ENCODE peak calls at places on chromosome 14, in six cellular contexts. J is OCI-M1; Z is sciatic nerve; G is iPS-NIHi11; Q is stimulated activated CD4-positive, alpha-beta T cell treated with anti-CD3 and anti-CD28 coated beads, Interleukin-4, amount 100 ng/mL, for 4 hours; R is fibroblast of lung. U is an unnamed sample.

GRCh38 chr14:32453857-32454810 is 125.0 kb downstream of the AKAP6 start:
- DNase-seq in J (no peak), Z (no peak), G (no peak), Q (no peak), R (no peak), U (no peak)

GRCh38 chr14:52998376-52999010 is 47.6 kb upstream of the FERMT2 start:
- DNase-seq in J (no peak), Z (no peak), G (no peak), Q (no peak), R (peak; percentile 96), U (no peak)

GRCh38 chr14:65792208-65792905 is 379.8 kb downstream of the FUT8 start:
- DNase-seq in J (no peak), Z (no peak), G (no peak), Q (no peak), R (no peak), U (no peak)

GRCh38 chr14:60097974-60098373 is 6.3 kb downstream of the PCNX4 start:
- DNase-seq in J (no peak), Z (no peak), G (no peak), Q (no peak), R (no peak), U (no peak)

GRCh38 chr14:67943947-67944346 is 124.4 kb downstream of the RAD51B start:
- DNase-seq in J (peak; percentile 85), Z (peak; percentile 79), G (peak; percentile 60), Q (peak; percentile 16), R (peak; percentile 92), U (no peak)

GRCh38 chr14:67970923-67971322 is 151.3 kb downstream of the RAD51B start:
- DNase-seq in J (no peak), Z (no peak), G (no peak), Q (no peak), R (no peak), U (no peak)

GRCh38 chr14:104778694-104779331 is 16.7 kb downstream of the AKT1 start:
- DNase-seq in J (no peak), Z (no peak), G (no peak), Q (no peak), R (no peak), U (no peak)

GRCh38 chr14:69712217-69712565 is 54.8 kb upstream of the SRSF5 start:
- DNase-seq in J (no peak), Z (peak; percentile 59), G (no peak), Q (no peak), R (no peak), U (no peak)

GRCh38 chr14:101119830-101120571 is 216.5 kb upstream of the RTL1 start:
- DNase-seq in J (no peak), Z (peak; percentile 57), G (peak; percentile 47), Q (no peak), R (no peak), U (no peak)

GRCh38 chr14:60304509-60304908 is 55.5 kb downstream of the PPM1A start:
- DNase-seq in J (no peak), Z (no peak), G (no peak), Q (no peak), R (no peak), U (no peak)

GRCh38 chr14:35114036-35114435 is 7.8 kb downstream of the PPP2R3C start:
- DNase-seq in J (no peak), Z (no peak), G (no peak), Q (no peak), R (peak; percentile 66), U (no peak)

GRCh38 chr14:100417466-100417865 is 94.3 kb downstream of the SLC25A47 start:
- DNase-seq in J (peak; percentile 16), Z (peak; percentile 61), G (peak; percentile 83), Q (no peak), R (peak; percentile 92), U (no peak)

GRCh38 chr14:86779416-86779815 is 1213.6 kb downstream of the GALC start:
- DNase-seq in J (no peak), Z (no peak), G (no peak), Q (no peak), R (peak; percentile 35), U (no peak)

GRCh38 chr14:104883681-104884361 is 18.8 kb downstream of the CEP170B start:
- DNase-seq in J (no peak), Z (no peak), G (peak; percentile 21), Q (no peak), R (no peak), U (no peak)

GRCh38 chr14:105313381-105314286 is 914 bp upstream of the PACS2 start:
- DNase-seq in J (peak; percentile 34), Z (peak; percentile 77), G (no peak), Q (peak; percentile 18), R (no peak), U (peak; percentile 37)

GRCh38 chr14:95282354-95282985 is 37.2 kb downstream of the CLMN start:
- DNase-seq in J (no peak), Z (no peak), G (no peak), Q (no peak), R (no peak), U (no peak)

GRCh38 chr14:49908433-49908782 is 15.5 kb downstream of the ARF6 start:
- DNase-seq in J (no peak), Z (no peak), G (no peak), Q (no peak), R (no peak), U (no peak)

GRCh38 chr14:24802236-24802635 is 168.2 kb upstream of the GZMB start:
- DNase-seq in J (no peak), Z (no peak), G (peak; percentile 15), Q (no peak), R (no peak), U (no peak)

GRCh38 chr14:99749142-99749541 is 44.1 kb upstream of the EML1 start:
- DNase-seq in J (no peak), Z (no peak), G (no peak), Q (no peak), R (no peak), U (no peak)

GRCh38 chr14:101335061-101335661 is 226.1 kb upstream of the DIO3 start:
- DNase-seq in J (no peak), Z (no peak), G (no peak), Q (no peak), R (peak; percentile 12), U (no peak)

GRCh38 chr14:65164068-65164824 is 61.9 kb upstream of the MAX start:
- DNase-seq in J (peak; percentile 65), Z (no peak), G (peak; percentile 44), Q (peak; percentile 7), R (peak; percentile 69), U (no peak)

GRCh38 chr14:69152181-69152943 is 557 bp downstream of the DCAF5 start:
- DNase-seq in J (peak; percentile 71), Z (no peak), G (peak; percentile 61), Q (peak; percentile 46), R (peak; percentile 54), U (peak; percentile 36)

GRCh38 chr14:64203366-64204006 is 90.7 kb downstream of the ESR2 start:
- DNase-seq in J (no peak), Z (no peak), G (no peak), Q (no peak), R (no peak), U (no peak)

GRCh38 chr14:68401855-68402254 is 391.0 kb downstream of the ZFP36L1 start:
- DNase-seq in J (no peak), Z (no peak), G (no peak), Q (no peak), R (no peak), U (no peak)

GRCh38 chr14:91250912-91251311 is 6.4 kb upstream of the GPR68 start:
- DNase-seq in J (no peak), Z (no peak), G (no peak), Q (no peak), R (no peak), U (no peak)

U was measured in activated T-helper 9 cell treated with anti-CD3 and anti-CD28 coated beads, Interleukin-2, amount 50 U/mL, for 16 hours.